ENCODE peak calls at places on chromosomes 4 and X, in nine cellular contexts. P is mucosa of descending colon; Q is activated CD4-positive, alpha-beta T cell treated with anti-CD3 and anti-CD28 coated beads, Interleukin-2, amount 50 U/mL, for 24 hours; G is activated CD8-positive, alpha-beta memory T cell treated with anti-CD3 and anti-CD28 coated beads, Interleukin-2, amount 50 U/mL, for 48 hours; V is central memory CD4-positive, alpha-beta T cell; T is choroid plexus epithelial cell; I is GM12865; R is HEK293T; W is A172. L is an unnamed sample.

GRCh38 chrX:40612511-40612910 is 10.7 kb upstream of the MPC1L start:
- DNase-seq in W (no peak), R (no peak), T (no peak), P (no peak), V (no peak), I (no peak), G (no peak), Q (no peak), L (no peak)

GRCh38 chr4:86356831-86357230 is 3.0 kb downstream of the MAPK10 start:
- DNase-seq in P (no peak), Q (no peak), W (no peak), R (no peak), I (no peak), G (no peak), T (no peak), V (no peak), L (no peak)

GRCh38 chr4:177680308-177680707 is 238.1 kb upstream of the AGA start:
- DNase-seq in G (no peak), P (no peak), Q (no peak), W (no peak), T (no peak), I (peak), R (no peak), V (no peak), L (no peak)

GRCh38 chr4:84291984-84292383 is 207.1 kb downstream of the NKX6-1 start:
- DNase-seq in I (no peak), P (no peak), Q (no peak), V (no peak), T (no peak), G (no peak), R (no peak), W (no peak), L (no peak)

GRCh38 chr4:18388029-18388428 is 366.5 kb upstream of the LCORL start:
- DNase-seq in R (no peak), Q (no peak), W (no peak), P (no peak), I (no peak), T (no peak), V (no peak), G (no peak), L (no peak)

GRCh38 chrX:72365126-72365525 is 59.4 kb upstream of the CITED1 start:
- DNase-seq in P (no peak), R (no peak), T (no peak), G (no peak), W (no peak), I (no peak), Q (no peak), V (no peak), L (no peak)

GRCh38 chr4:47187608-47188007 is 156.2 kb downstream of the GABRB1 start:
- DNase-seq in Q (no peak), T (no peak), P (peak), G (no peak), V (no peak), R (no peak), W (no peak), I (no peak), L (no peak)

GRCh38 chr4:23269583-23269982 is 576.8 kb downstream of the GBA3 start:
- DNase-seq in T (no peak), V (no peak), P (no peak), R (no peak), Q (no peak), G (no peak), I (no peak), W (no peak), L (no peak)

GRCh38 chr4:98672583-98673281 is 14.3 kb upstream of the TSPAN5 start:
- DNase-seq in V (no peak), W (no peak), R (no peak), I (no peak), G (no peak), Q (no peak), P (no peak), T (no peak), L (no peak)

GRCh38 chr4:130563185-130563890 is 1467.4 kb downstream of the C4orf33 start:
- DNase-seq in V (no peak), R (peak), G (no peak), Q (no peak), P (peak), I (no peak), W (peak), T (peak), L (no peak)

GRCh38 chr4:123288309-123289025 is 108.1 kb upstream of the SPRY1 start:
- DNase-seq in V (no peak), T (no peak), P (no peak), Q (no peak), G (no peak), I (peak), W (no peak), R (no peak), L (no peak)

GRCh38 chr4:177483271-177483670 is 41.0 kb upstream of the AGA start:
- DNase-seq in G (no peak), I (no peak), P (no peak), V (no peak), W (no peak), R (no peak), Q (no peak), T (no peak), L (no peak)

GRCh38 chr4:186627226-186627865 is 72.0 kb upstream of the MTNR1A start:
- DNase-seq in V (no peak), R (no peak), W (peak), P (no peak), I (no peak), Q (no peak), T (peak), G (no peak), L (no peak)

GRCh38 chr4:14404730-14405129 is 597.6 kb upstream of the CPEB2 start:
- DNase-seq in I (no peak), T (no peak), G (no peak), P (no peak), Q (no peak), R (no peak), W (no peak), V (no peak), L (no peak)

L was measured in type B pancreatic cell.